ENCODE peak calls at places on chromosomes 5 and 9, in four cellular contexts. Y is K562, Z is GM12878, E is HepG2. L is an unnamed sample.

GRCh38 chr5:143355710-143356109 is 47.8 kb downstream of the NR3C1 start:
- DNase-seq in Z (no peak), Y (peak), E (peak), L (peak)

GRCh38 chr5:132223861-132224260 is 3.8 kb downstream of the P4HA2 start:
- DNase-seq in Z (no peak), Y (no peak), E (no peak), L (no peak)

GRCh38 chr5:139453683-139454567 is 8.6 kb downstream of the ECSCR start:
- DNase-seq in Y (no peak), Z (no peak), E (no peak), L (no peak)

GRCh38 chr9:91465420-91465819 is 41.8 kb upstream of the NFIL3 start:
- DNase-seq in Z (no peak), E (no peak), Y (no peak), L (no peak)

GRCh38 chr5:173278172-173278571 is 43.2 kb upstream of the NKX2-5 start:
- DNase-seq in Y (no peak), E (no peak), Z (no peak), L (no peak)

GRCh38 chr5:68215888-68216736 is 556 bp downstream of the PIK3R1 start:
- DNase-seq in Z (no peak), E (peak), Y (peak), L (peak)

GRCh38 chr5:178504340-178504960 is 85.7 kb downstream of the COL23A1 start:
- DNase-seq in Z (no peak), E (no peak), Y (no peak), L (no peak)

GRCh38 chr9:123361731-123362560 is 5.9 kb downstream of the CRB2 start:
- DNase-seq in Z (no peak), Y (no peak), E (no peak), L (no peak)

GRCh38 chr5:62214701-62215100 is 91.3 kb upstream of the KIF2A start:
- DNase-seq in Z (no peak), Y (no peak), E (no peak), L (no peak)

GRCh38 chr5:140795259-140795641 is 598 bp downstream of the PCDHA2 start:
- DNase-seq in E (no peak), Z (no peak), Y (peak), L (peak)

GRCh38 chr9:135230817-135231520 is 143.5 kb downstream of the OLFM1 start:
- DNase-seq in E (no peak), Y (no peak), Z (no peak), L (no peak)

GRCh38 chr5:80372780-80373179 is 35.1 kb upstream of the ZFYVE16 start:
- DNase-seq in Y (no peak), Z (no peak), E (no peak), L (no peak)

GRCh38 chr9:135086597-135087488 is 625 bp upstream of the OLFM1 start:
- DNase-seq in E (no peak), Y (no peak), Z (no peak), L (no peak)

GRCh38 chr5:180719781-180720180 is 20.1 kb downstream of the OR2Y1 start:
- DNase-seq in Y (no peak), E (no peak), Z (no peak), L (no peak)

GRCh38 chr9:90000925-90001324 is 396.1 kb downstream of the GADD45G start:
- DNase-seq in E (no peak), Z (no peak), Y (no peak), L (no peak)

GRCh38 chr5:149299451-149300054 is 27.9 kb downstream of the AFAP1L1 start:
- DNase-seq in Y (no peak), E (peak), Z (no peak), L (no peak)

GRCh38 chr5:5156461-5157082 is 16.4 kb downstream of the ADAMTS16 start:
- DNase-seq in E (no peak), Y (no peak), Z (no peak), L (no peak)

GRCh38 chr9:136858844-136859757 is 7.0 kb downstream of the MAMDC4 start:
- DNase-seq in Z (no peak), E (no peak), Y (no peak), L (no peak)

GRCh38 chr9:79140751-79141150 is 431.0 kb upstream of the TLE4 start:
- DNase-seq in Z (no peak), E (no peak), Y (no peak), L (no peak)

GRCh38 chr5:177473461-177473991 is at the start of gene DBN1:
- DNase-seq in E (no peak), Z (no peak), Y (peak), L (peak)

GRCh38 chr5:2732850-2733249 is 18.6 kb downstream of the IRX2 start:
- DNase-seq in E (no peak), Y (no peak), Z (no peak), L (no peak)

GRCh38 chr5:181053760-181054122 is 13.7 kb downstream of the BTNL9 start:
- DNase-seq in Z (no peak), Y (peak), E (no peak), L (no peak)

GRCh38 chr5:172145870-172146747 is 41.9 kb downstream of the STK10 start:
- DNase-seq in Y (no peak), E (no peak), Z (no peak), L (no peak)

GRCh38 chr9:21789541-21790037 is 12.8 kb upstream of the MTAP start:
- DNase-seq in Z (peak), E (peak), Y (no peak), L (peak)

GRCh38 chr9:4066120-4066519 is 233.7 kb downstream of the GLIS3 start:
- DNase-seq in Y (no peak), Z (no peak), E (no peak), L (no peak)

GRCh38 chr9:121261107-121261460 is 6.9 kb upstream of the GSN start:
- DNase-seq in Z (no peak), Y (no peak), E (no peak), L (no peak)
- TF ChIP-seq FOXK2 in Z (no peak), Y (no peak), E (no peak), L (no peak)

DNA sequence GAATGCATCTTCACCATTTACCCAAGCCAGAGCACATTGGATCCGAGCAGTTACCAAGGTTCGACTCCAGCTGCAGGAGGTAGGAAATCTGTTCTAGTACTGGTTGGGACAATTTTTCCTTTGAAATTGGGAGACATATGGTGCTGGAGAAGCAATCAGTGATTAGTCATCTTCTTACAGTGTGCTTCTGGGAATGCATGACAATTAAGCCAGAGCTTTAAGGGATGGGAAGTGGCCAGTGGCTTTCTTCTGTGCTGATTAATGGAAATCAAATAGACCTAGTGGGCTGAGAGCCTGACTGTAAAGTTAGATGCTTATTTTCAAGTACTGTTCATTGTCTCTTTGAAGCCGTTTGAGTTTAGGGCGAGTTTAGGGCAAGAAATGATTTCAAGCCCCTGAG is 152.1 kb downstream of the UNC13B start:
- DNase-seq in E (no peak), Y (no peak), Z (no peak), L (no peak)
- TF ChIP-seq SP1 in E (no peak), Y (no peak), Z (no peak), L (no peak)

DNA sequence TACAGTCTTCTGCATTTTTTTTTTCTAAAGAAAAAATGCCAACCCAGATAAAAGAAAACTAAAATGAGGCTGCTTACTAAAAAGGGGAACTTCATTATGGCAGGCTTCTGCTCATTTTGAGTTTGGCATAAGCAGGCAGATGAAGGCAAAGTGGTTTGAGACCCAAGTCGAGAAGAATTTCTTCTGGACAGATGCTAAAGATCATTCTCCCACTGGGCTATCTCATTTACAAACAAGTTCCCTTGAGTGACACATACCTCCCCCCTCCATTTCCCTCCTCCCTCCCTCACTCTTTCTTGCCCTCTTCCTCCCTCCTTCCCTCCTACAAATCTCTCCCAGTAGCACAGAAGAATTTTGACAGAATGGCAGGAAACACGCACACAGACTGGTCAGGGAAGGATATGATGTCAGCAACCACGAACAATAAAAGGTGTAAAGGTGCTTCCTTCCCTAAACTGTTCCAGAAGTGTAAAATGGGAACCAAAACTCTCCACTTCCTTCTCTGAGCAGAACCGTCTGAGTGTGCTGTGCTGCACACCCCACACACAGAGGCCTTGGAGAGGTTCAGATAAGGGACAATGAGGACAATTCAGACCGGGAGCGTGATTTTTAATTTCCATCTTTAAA is 55.9 kb downstream of the MEF2C start:
- DNase-seq in Y (peak), E (no peak), Z (peak), L (no peak)
- TF ChIP-seq FOXK2 in Y (no peak), E (no peak), Z (no peak), L (no peak)

GRCh38 chr9:134058716-134059115 is 9.1 kb downstream of the BRD3 start:
- DNase-seq in E (no peak), Z (no peak), Y (no peak), L (no peak)
- TF ChIP-seq SP1 in E (no peak), Z (no peak), Y (no peak), L (no peak)

DNA sequence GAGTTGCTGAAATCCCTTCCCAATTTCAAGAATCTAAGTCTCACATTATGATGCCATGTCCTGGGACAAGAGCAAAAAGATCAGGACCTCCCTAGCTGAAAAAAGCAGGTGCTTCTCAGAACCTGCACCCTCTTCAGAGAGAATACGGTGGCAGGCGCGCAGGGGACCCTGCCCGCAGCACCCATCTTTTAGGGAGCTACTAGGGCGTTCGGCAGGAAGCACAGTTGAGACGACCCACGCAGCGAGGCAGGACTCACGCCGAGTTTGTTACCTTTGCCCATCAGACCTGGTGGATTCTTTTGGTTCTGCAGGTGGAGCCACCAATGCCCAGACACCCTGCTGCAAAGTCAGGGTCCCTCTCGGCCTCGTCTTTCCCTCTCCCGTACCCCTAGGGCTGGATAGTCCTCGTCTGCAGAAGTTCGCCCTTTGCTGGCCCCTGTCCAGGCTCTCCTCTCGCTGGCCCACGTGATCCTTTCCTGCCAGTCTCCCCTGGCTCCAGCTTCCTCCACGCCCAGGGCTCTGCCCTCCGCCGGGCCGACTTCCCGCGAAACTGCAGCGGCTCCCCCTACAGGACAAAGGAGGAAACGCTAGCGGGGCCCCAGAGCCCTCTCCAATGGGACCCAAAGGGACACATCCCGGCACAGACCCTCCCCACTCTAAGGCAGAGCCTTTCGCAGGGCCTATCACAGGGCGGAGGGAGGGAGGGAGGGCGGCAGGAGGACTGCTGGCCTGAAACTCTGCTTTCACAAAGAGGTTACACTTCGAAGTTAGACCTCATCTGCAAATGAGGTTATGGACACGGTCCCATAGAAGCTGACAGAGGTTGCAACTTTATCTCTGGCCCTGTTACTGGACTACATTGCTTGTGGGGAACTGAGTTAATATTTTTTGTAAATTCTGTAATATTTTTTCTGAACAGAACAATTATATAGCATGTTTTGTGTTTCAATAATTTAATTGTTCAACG is 28.8 kb downstream of the TMEM174 start:
- DNase-seq in Y (peak), E (peak), Z (no peak), L (peak)
- TF ChIP-seq FOXK2 in Y (no peak), E (no peak), Z (no peak), L (no peak)

DNA sequence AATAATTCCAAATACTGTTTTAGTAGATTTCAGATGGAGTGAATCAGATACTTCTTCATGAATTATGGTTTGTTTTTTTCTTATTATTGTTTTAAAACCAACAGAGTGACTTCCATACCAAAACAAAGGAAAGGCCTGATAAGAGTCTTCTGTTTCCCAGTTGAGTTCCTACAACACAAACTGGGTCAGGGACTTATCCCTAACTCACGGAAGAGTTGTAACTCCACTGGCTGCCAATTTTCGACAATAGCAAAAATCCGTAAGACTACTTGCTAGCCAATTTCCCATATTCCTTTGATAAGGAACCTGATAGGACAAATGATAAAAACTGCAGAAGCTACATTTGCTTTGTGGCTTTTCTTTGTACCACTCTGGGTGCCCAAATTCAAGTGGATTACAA is 219.2 kb downstream of the AP3B1 start:
- DNase-seq in Z (no peak), E (no peak), Y (no peak), L (no peak)
- TF ChIP-seq SP1 in Z (no peak), E (no peak), Y (no peak), L (no peak)

DNA sequence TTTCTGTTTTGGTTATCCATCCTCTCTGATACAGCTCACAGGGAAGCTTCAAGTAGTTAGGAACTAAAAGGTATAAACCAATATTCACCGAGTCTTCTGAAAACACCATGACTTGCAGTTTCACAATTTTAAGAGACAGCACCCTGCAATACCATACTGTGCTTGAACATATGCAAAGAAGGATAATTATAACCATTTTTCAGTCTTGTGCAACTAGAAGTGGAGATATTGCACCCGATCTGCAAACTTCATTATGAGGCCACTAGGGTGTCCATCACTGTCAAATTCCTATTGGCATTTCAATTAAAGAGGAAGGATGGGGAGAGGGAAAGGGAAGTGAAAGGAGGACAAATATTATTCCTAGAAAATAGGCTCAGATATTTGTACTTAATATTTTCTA is 32.4 kb upstream of the CEP120 start:
- DNase-seq in Z (no peak), Y (no peak), E (no peak), L (no peak)
- TF ChIP-seq FOXK2 in Z (no peak), Y (no peak), E (no peak), L (no peak)

DNA sequence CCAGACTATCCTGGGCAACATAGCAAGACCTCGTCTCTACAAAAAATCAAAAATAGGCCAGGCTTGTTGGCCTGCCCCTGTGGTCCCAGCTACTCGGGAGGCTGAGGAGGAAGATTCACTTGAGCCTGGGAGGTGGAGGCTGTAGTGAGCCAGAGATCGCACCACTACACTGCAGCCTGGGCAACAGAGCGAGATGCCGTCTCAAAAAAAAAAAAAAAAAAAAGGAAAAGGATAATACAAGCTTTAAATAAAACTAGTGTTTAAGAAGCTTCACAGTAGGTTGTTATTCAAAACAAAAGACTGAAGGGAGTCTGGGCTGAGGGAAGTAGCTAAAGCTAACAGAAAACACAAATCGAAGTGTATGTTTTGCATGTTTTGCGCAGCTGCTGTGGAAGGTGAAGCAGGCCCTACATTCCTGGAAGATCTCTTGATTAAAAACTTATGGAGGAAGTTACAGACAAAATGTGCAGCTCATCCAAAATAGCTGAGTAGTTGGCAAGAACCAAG is 576 bp upstream of the C9orf40 start:
- DNase-seq in Y (peak), E (no peak), Z (no peak), L (no peak)
- TF ChIP-seq SP1 in Y (no peak), E (no peak), Z (no peak), L (no peak)

GRCh38 chr9:131543141-131543540 is 2.2 kb upstream of the PRRT1B start:
- DNase-seq in Y (no peak), Z (no peak), E (no peak), L (no peak)

GRCh38 chr9:131552030-131552429 is 6.7 kb downstream of the PRRT1B start:
- DNase-seq in Z (no peak), E (peak), Y (no peak), L (no peak)

GRCh38 chr9:131545786-131546335 is 538 bp downstream of the PRRT1B start:
- DNase-seq in E (no peak), Y (no peak), Z (no peak), L (no peak)

GRCh38 chr9:131545003-131545785 is at the start of gene PRRT1B:
- DNase-seq in Y (no peak), E (peak), Z (no peak), L (no peak)

DNA sequence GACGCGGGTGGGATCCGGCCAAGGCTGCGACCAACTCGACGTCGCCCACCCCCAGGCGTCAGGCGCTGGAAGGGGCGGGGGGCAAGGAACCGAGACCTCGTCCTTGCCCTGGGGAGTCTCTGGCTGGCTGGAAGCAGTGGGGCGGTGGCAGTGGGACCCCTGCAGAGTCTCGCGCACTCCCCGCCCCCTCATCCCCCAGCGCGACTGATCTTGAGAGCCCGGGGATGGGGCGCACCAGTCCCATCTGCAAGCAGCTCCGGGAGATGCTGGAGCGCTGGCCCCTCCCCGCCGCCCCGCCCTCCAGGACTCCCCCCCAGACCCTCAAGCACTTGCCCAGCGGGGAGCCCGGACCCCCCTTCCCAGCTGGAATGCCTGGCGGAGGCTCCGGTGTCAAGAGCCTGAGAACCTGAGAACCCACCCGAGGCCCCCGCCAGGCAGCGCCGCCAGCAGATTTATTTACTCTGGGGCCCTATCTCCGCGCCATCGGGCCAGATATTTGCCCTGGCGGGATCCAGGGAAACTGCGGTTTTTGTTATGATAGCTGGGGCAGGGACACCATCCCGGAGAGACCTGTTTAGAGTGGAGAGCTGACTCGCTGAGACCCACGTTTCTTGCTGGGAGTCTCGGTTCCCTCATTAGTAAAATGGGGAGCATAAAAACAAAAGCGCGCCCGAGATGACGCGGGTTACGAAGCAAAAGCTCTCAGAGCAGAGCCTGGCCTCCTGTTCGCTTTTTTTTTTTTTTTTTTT is 1.2 kb downstream of the PRRT1B start:
- DNase-seq in Z (no peak), E (peak), Y (no peak), L (peak)
- TF ChIP-seq FOXK2 in Z (no peak), E (no peak), Y (no peak), L (no peak)